ENCODE peak calls at places on chromosomes 2 and 18, in four cellular contexts. D, Z, K and C are unnamed samples.

GRCh38 chr2:3280197-3280596 is 97.4 kb downstream of the EIPR1 start:
- DNase-seq in D (no peak), Z (no peak), K (no peak), C (no peak)

GRCh38 chr2:207352978-207353377 is 176.8 kb upstream of the CREB1 start:
- DNase-seq in D (peak), Z (no peak), K (no peak), C (no peak)

GRCh38 chr2:58973831-58974281 is 732.7 kb upstream of the FANCL start:
- DNase-seq in D (no peak), Z (no peak), K (no peak), C (peak)

GRCh38 chr2:144376926-144377325 is 143.0 kb downstream of the ZEB2 start:
- DNase-seq in D (no peak), Z (no peak), K (no peak), C (no peak)

GRCh38 chr2:171798156-171798815 is 95.8 kb downstream of the SLC25A12 start:
- DNase-seq in D (no peak), Z (no peak), K (peak), C (no peak)

GRCh38 chr18:26480897-26481795 is 67.2 kb downstream of the KCTD1 start:
- DNase-seq in D (no peak), Z (peak), K (peak), C (no peak)

GRCh38 chr2:121272596-121272995 is 12.4 kb downstream of the TFCP2L1 start:
- DNase-seq in D (no peak), Z (no peak), K (no peak), C (no peak)

GRCh38 chr2:47528874-47529273 is 125.9 kb downstream of the MSH2 start:
- DNase-seq in D (no peak), Z (no peak), K (no peak), C (no peak)

GRCh38 chr2:97742381-97742847 is 29.0 kb downstream of the ZAP70 start:
- DNase-seq in D (no peak), Z (no peak), K (no peak), C (no peak)

GRCh38 chr18:68017385-68017784 is 500.9 kb upstream of the DSEL start:
- DNase-seq in D (no peak), Z (no peak), K (no peak), C (no peak)

GRCh38 chr2:240387669-240388358 is 47.6 kb upstream of the GPC1 start:
- DNase-seq in D (peak), Z (peak), K (peak), C (no peak)

GRCh38 chr2:237575869-237576862 is 9.8 kb downstream of the PRLH start:
- DNase-seq in D (no peak), Z (no peak), K (no peak), C (no peak)

GRCh38 chr2:72953976-72954375 is 36.7 kb downstream of the EMX1 start:
- DNase-seq in D (no peak), Z (no peak), K (no peak), C (no peak)

GRCh38 chr2:157874997-157875719 is 972 bp downstream of the ACVR1 start:
- DNase-seq in D (peak), Z (no peak), K (no peak), C (peak)

GRCh38 chr18:61842146-61842545 is 50.7 kb downstream of the RNF152 start:
- DNase-seq in D (no peak), Z (no peak), K (no peak), C (no peak)

GRCh38 chr2:156687715-156688114 is 251.5 kb downstream of the GPD2 start:
- DNase-seq in D (no peak), Z (no peak), K (no peak), C (no peak)

GRCh38 chr2:227860116-227860724 is 11.2 kb upstream of the DAW1 start:
- DNase-seq in D (no peak), Z (no peak), K (no peak), C (no peak)

GRCh38 chr2:240886678-240887574 is 9.0 kb downstream of the MAB21L4 start:
- DNase-seq in D (no peak), Z (no peak), K (no peak), C (no peak)

GRCh38 chr2:26889796-26890195 is 41.9 kb downstream of the DPYSL5 start:
- DNase-seq in D (no peak), Z (no peak), K (no peak), C (no peak)

GRCh38 chr2:216365518-216365917 is 6.8 kb downstream of the MARCHF4 start:
- DNase-seq in D (no peak), Z (no peak), K (no peak), C (no peak)

GRCh38 chr2:235054919-235055318 is 103.1 kb downstream of the SH3BP4 start:
- DNase-seq in D (no peak), Z (no peak), K (no peak), C (no peak)

GRCh38 chr2:8263931-8264330 is 417.9 kb upstream of the ID2 start:
- DNase-seq in D (no peak), Z (no peak), K (no peak), C (no peak)

GRCh38 chr2:231546014-231546413 is 15.8 kb upstream of the NMUR1 start:
- DNase-seq in D (no peak), Z (no peak), K (no peak), C (no peak)

GRCh38 chr2:104856973-104857261 is 3.0 kb downstream of the POU3F3 start:
- DNase-seq in D (no peak), Z (no peak), K (no peak), C (no peak)

GRCh38 chr2:173750332-173750731 is 214.8 kb downstream of the SP3 start:
- DNase-seq in D (no peak), Z (no peak), K (no peak), C (no peak)

GRCh38 chr2:191151315-191151698 is 513 bp upstream of the STAT4 start:
- DNase-seq in D (no peak), Z (no peak), K (no peak), C (peak)

DNA sequence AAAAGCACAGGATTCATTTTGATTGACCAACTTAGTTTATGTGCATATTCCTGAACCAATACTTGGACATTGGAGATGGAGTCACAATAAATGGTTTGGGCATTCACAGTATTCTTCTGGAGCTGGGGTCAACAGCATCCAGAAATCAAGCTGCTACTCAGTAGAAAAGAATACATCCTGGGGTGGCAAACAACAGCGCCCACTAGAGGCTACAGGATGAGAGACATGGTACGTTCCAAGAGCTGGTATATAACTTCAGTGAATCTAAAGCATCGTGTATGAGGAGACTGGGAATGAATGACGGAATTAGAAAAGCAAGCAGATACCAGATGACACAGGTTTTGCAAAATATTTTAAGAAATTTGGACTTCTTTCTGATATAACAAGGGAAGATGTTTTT is 142.9 kb upstream of the FIGN start:
- DNase-seq in D (peak), Z (no peak), K (peak), C (peak)
- TF ChIP-seq HMGXB4 in D (no peak), Z (no peak), K (no peak), C (no peak)

DNA sequence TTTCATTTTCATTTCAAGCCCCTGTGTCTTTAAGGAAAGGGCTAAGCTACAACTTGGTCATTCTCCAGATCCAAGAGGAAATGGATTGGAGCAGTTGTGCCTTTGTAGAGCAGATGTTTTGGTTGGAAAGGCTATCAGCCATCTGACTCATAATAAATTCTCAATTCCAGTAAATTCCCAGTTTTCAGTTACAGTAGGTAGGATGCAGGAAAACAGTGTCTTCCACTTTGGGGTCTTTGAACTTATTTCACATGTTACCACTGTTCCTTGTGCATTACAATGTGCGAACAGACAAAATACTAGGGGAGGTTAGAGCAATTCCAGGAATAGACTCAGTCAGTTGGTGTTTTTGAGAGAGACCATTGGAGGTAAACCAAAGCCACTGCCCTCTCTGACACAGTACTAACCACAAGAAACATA is 211.9 kb downstream of the BABAM2 start:
- DNase-seq in D (no peak), Z (no peak), K (no peak), C (no peak)
- TF ChIP-seq NR3C1 in D (no peak), Z (no peak), K (no peak), C (no peak)

GRCh38 chr2:232571026-232571474 is 20.6 kb downstream of the EIF4E2 start:
- DNase-seq in D (no peak), Z (no peak), K (no peak), C (no peak)
- TF ChIP-seq HMGXB4 in D (no peak), Z (no peak), K (no peak), C (no peak)

GRCh38 chr2:95761556-95761955 is 169.8 kb downstream of the TRIM43 start:
- DNase-seq in D (no peak), Z (no peak), K (no peak), C (no peak)

GRCh38 chr2:95757988-95758387 is 166.2 kb downstream of the TRIM43 start:
- DNase-seq in D (no peak), Z (no peak), K (no peak), C (no peak)

GRCh38 chr2:95759481-95760246 is 167.9 kb downstream of the TRIM43 start:
- DNase-seq in D (no peak), Z (no peak), K (no peak), C (no peak)

GRCh38 chr2:95760839-95761525 is 169.2 kb downstream of the TRIM43 start:
- DNase-seq in D (peak), Z (peak), K (no peak), C (no peak)
- TF ChIP-seq NR3C1 in D (no peak), Z (no peak), K (no peak), C (no peak)

DNA sequence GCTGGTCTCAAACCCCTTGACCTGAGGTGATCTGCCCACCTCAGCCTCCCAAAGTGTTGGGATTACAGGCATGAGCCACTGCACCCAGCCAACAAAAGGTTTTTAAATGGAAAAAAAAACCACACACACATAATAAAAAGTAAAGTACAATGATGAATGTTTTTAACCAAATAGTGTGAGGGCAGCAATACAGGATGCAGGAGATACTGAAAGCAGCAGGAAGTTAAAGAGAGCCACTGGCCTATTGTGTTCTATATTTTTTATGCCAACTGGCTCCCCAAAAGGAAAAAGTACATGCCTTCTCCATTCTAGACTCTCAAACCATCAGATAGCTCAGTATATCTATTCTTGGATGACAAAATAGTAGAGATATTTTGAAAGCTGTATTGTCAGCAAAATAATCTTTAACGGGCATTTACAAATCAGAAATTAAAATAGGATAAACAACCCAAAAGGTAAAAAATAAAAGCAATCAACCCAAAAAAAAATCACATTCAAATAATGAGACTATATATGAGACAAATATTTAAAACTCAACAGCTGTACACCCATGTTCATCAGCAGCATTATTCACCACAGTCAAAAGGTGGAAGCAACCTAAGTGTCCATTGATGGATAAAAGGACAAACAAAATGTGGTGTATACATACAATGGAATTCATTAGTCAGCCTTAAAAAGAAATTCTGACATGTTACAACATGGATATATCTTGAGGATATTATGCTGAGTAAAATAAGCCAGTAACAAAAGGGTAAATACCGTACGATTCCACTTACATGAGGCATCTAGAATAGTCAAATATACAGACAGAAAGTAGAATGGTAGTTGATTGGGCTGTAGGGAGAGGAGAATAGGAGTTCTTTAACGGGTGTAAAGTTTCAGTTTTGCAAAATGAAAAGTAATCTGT is 26.2 kb downstream of the GPATCH11 start:
- DNase-seq in D (no peak), Z (no peak), K (no peak), C (no peak)
- TF ChIP-seq HMGXB4 in D (no peak), Z (no peak), K (no peak), C (no peak)